ENCODE peak calls at places on chromosomes 16 and 17, in eight cellular contexts. S is stomach, U is A673, C is coronary artery, D is astrocyte of the spinal cord, N is colonic mucosa, Y is heart left ventricle, W is AG09309. O is an unnamed sample.

GRCh38 chr16:60259956-60260355 is 1525.8 kb upstream of the GOT2 start:
- DNase-seq in S (no peak), U (no peak), C (no peak), N (no peak), W (no peak), Y (no peak), D (no peak), O (no peak)

GRCh38 chr16:63326736-63327339 is 1290.6 kb upstream of the CDH8 start:
- DNase-seq in N (no peak), Y (no peak), D (no peak), W (no peak), U (no peak), C (no peak), S (no peak), O (no peak)

GRCh38 chr16:25872369-25873070 is 180.8 kb downstream of the HS3ST4 start:
- DNase-seq in C (no peak), U (no peak), Y (no peak), D (no peak), S (no peak), W (no peak), N (no peak), O (no peak)

GRCh38 chr17:45643591-45643990 is 140.5 kb upstream of the CRHR1 start:
- DNase-seq in S (no peak), N (no peak), W (no peak), U (no peak), C (no peak), Y (no peak), D (no peak), O (no peak)

GRCh38 chr17:41772218-41772585 is 14.3 kb downstream of the JUP start:
- DNase-seq in U (no peak), C (no peak), Y (no peak), N (peak), S (peak), W (no peak), D (no peak), O (no peak)

GRCh38 chr17:2089021-2089422 is 34.1 kb downstream of the HIC1 start:
- DNase-seq in W (no peak), D (peak), S (no peak), C (no peak), N (no peak), U (no peak), Y (no peak), O (peak)

GRCh38 chr17:71764507-71764906 is 356.3 kb upstream of the SOX9 start:
- DNase-seq in W (no peak), S (no peak), Y (no peak), C (no peak), U (peak), D (peak), N (peak), O (no peak)

GRCh38 chr16:66580605-66581209 is 1.4 kb downstream of the CMTM2 start:
- DNase-seq in S (no peak), D (peak), C (no peak), W (peak), U (peak), N (no peak), Y (no peak), O (peak)

GRCh38 chr17:75241996-75242460 is 19.4 kb downstream of the GGA3 start:
- DNase-seq in W (no peak), U (no peak), C (no peak), N (no peak), D (peak), Y (no peak), S (no peak), O (peak)

GRCh38 chr17:73600103-73600871 is 44.0 kb downstream of the SDK2 start:
- DNase-seq in Y (no peak), D (peak), W (no peak), C (no peak), U (peak), N (no peak), S (no peak), O (peak)

GRCh38 chr17:81429353-81429774 is 34.1 kb downstream of the BAHCC1 start:
- DNase-seq in N (peak), Y (peak), D (peak), S (peak), W (no peak), U (peak), C (peak), O (peak)
- H3K4me3 ChIP-seq in N (no peak), Y (peak), D (no peak), S (peak), W (no peak), U (peak), C (peak), O (no peak)

DNA sequence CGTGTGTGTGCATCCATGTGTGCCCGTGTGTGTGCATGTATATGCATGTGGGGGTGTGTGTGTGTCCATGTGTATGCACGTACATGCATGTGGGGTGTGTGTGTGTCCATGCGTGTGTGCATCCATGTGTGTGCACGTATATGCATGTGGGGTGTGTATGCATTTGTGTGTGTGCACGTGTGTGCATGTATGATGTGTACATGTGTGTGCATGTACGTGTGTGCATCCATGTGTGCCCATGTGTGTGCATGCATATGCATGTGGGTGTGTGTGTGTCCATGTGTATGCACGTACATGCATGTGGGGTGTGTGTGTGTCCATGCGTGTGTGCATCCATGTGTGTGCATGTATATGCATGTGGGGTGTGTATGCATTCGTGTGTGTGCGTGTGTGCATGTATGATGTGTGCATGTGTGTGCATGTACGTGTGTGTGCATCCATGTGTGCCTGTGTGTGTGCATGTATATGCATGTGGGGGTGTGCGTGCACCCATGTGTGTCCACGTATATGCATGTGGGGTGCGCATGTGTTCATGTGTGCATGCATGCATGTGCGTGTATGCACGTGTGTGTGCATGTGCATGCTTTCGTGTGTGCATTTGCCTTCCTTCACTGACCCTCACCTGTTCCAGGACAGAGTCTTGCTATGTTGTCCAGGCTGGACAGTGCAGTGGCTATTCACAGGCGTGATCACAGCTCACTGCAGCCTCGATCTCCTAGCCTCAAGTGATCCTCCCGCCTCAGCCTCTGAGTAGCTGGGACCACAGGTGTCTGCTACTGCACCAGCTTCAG is 129.6 kb upstream of the TNRC6C start:
- DNase-seq in S (no peak), D (no peak), W (no peak), Y (no peak), C (no peak), N (no peak), U (no peak), O (no peak)
- TF ChIP-seq CTCF in S (no peak), D (no peak), W (no peak), Y (no peak), C (no peak), N (no peak), U (no peak), O (no peak)

DNA sequence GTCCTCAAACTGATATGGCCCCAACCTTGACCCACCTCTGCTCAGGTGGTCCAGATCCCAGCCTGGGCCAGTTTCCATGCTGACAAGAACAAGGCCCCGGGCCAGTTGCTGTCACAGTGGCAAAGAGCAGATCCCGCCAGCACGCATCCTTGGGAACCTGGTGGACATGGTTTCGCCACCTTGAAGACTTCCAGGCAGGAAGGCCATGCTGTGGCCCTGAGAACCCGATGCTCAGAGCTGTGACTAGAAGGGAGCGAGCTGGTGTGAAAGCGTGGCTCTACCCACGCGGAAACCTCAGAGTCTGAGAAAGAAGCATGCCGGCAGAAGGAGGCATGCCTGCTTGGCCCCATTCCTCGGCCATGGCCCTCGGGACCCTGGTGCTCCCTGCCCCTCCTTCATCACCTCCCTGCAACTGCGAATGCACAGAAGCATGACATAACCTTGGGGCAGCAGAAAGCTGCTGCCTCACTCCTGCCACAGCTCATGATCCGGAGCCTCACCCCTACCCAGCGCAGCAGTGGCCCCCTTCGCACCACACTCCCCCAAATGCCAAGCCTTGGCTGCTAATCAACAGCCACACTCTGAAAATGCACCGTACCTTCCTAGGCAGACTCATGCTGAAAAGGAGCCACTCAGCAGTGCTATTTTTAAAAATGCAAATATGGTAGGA is 33.2 kb downstream of the UBE2O start:
- DNase-seq in S (no peak), Y (no peak), U (no peak), D (no peak), C (no peak), W (no peak), N (no peak), O (no peak)
- H3K4me3 ChIP-seq in S (no peak), Y (no peak), U (no peak), D (no peak), C (no peak), W (no peak), N (no peak), O (no peak)

GRCh38 chr16:19783847-19784736 is 66.0 kb downstream of the IQCK start:
- DNase-seq in Y (no peak), U (no peak), C (no peak), D (no peak), S (no peak), N (no peak), W (no peak), O (no peak)

GRCh38 chr16:19783363-19783762 is 65.3 kb downstream of the IQCK start:
- DNase-seq in W (no peak), U (no peak), N (peak), C (no peak), S (no peak), D (no peak), Y (no peak), O (no peak)

GRCh38 chr16:19785512-19786130 is 67.5 kb downstream of the IQCK start:
- DNase-seq in D (peak), U (no peak), Y (no peak), N (peak), S (no peak), W (no peak), C (no peak), O (peak)

GRCh38 chr16:19781196-19781595 is 63.1 kb downstream of the IQCK start:
- DNase-seq in U (no peak), C (no peak), D (peak), S (no peak), W (peak), N (peak), Y (no peak), O (peak)

DNA sequence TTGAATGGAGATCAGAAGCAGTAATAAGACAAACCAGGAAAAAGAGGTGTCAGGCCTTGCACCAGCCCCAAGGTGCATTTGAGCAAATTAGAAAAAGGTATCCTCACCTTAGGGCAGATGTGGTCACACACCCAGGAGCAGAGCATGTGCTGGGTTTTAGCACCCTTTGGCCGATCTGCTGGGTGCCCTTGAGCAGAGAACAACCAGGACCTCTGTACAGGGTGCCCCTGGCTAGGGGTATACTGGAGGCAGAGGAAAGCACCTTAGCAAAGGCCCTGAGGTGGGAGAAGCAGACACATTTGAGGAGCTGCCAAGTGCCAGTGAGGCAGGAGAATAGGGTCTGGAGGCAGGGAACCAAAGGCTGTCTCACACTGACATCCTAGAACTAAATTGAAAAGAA is 67.0 kb downstream of the IQCK start:
- DNase-seq in D (no peak), Y (no peak), U (no peak), S (no peak), W (no peak), C (no peak), N (no peak), O (no peak)
- TF ChIP-seq CTCF in D (no peak), Y (no peak), U (no peak), S (no peak), W (no peak), C (no peak), N (no peak), O (no peak)

DNA sequence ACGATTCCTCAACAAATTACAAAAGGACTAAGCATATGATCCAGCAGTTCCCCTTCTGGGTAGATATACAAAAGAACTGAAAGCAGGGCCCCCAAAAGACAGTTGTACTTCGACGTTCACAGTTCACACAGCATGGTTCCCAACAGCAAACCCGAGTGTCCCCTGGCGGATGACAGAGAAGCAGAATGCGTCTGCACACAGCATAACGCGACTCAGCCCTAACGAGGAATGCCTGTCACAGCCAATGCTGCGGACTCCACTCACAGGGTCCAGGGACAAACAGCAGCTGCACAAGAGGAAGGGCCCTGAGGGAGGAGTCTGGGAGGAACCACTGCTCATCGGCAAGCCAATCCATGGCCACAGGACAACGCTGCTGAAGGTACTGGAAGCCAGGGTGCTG is 132.9 kb downstream of the ANKRD11 start:
- DNase-seq in U (peak), S (no peak), Y (no peak), D (no peak), N (no peak), W (no peak), C (no peak), O (no peak)
- H3K4me3 ChIP-seq in U (no peak), S (no peak), Y (no peak), D (no peak), N (no peak), W (no peak), C (no peak), O (no peak)

GRCh38 chr17:16589097-16589969 is 20.3 kb upstream of the ZNF287 start:
- DNase-seq in W (peak), C (peak), N (peak), S (peak), U (peak), Y (peak), D (peak), O (peak)

GRCh38 chr17:16585796-16586195 is 16.8 kb upstream of the ZNF287 start:
- DNase-seq in W (no peak), C (no peak), Y (no peak), S (no peak), N (peak), D (no peak), U (no peak), O (no peak)

GRCh38 chr17:16583781-16584180 is 14.8 kb upstream of the ZNF287 start:
- DNase-seq in C (no peak), W (no peak), U (no peak), N (no peak), Y (no peak), S (no peak), D (no peak), O (no peak)

GRCh38 chr17:16584273-16584995 is 15.4 kb upstream of the ZNF287 start:
- DNase-seq in U (peak), D (peak), C (peak), Y (peak), N (peak), S (peak), W (peak), O (peak)
- TF ChIP-seq CTCF in U (peak), D (peak), C (peak), Y (peak), N (peak), S (no peak), W (peak), O (peak)

GRCh38 chr16:1288813-1289479 is 20.5 kb upstream of the UBE2I start:
- DNase-seq in W (no peak), Y (no peak), D (no peak), N (no peak), C (no peak), U (peak), S (no peak), O (no peak)
- H3K4me3 ChIP-seq in W (no peak), Y (no peak), D (no peak), N (no peak), C (no peak), U (no peak), S (no peak), O (no peak)

GRCh38 chr17:4335185-4335584 is 31.3 kb downstream of the UBE2G1 start:
- DNase-seq in N (no peak), C (no peak), S (no peak), Y (no peak), D (no peak), W (no peak), U (no peak), O (no peak)
- TF ChIP-seq CTCF in N (no peak), C (no peak), S (no peak), Y (no peak), D (no peak), W (no peak), U (no peak), O (no peak)